ENCODE peak calls at places on chromosomes 2 and 18, in eight cellular contexts. F is SK-N-SH, M is choroid plexus epithelial cell, S is MG63, L is skeletal muscle cell, V is H7, H is bronchial epithelial cell, Z is fibroblast of pulmonary artery. D is an unnamed sample.

GRCh38 chr18:286515-287310 is 18.9 kb upstream of the THOC1 start:
- DNase-seq in F (peak; percentile 21), M (peak; percentile 66), S (no peak), L (no peak), V (no peak), H (peak; percentile 4), Z (peak; percentile 66), D (peak; percentile 13)

GRCh38 chr2:6748399-6748798 is 117.3 kb downstream of the CMPK2 start:
- DNase-seq in F (no peak), M (no peak), S (no peak), L (no peak), V (no peak), H (no peak), Z (no peak), D (no peak)

GRCh38 chr2:174603280-174603679 is 5.7 kb upstream of the WIPF1 start:
- DNase-seq in F (peak; percentile 36), M (peak; percentile 77), S (peak; percentile 38), L (no peak), V (no peak), H (peak; percentile 83), Z (peak; percentile 73), D (peak; percentile 76)

GRCh38 chr2:238305965-238306679 is 14.2 kb upstream of the TRAF3IP1 start:
- DNase-seq in F (no peak), M (no peak), S (no peak), L (no peak), V (no peak), H (no peak), Z (no peak), D (no peak)

GRCh38 chr2:96927420-96928171 is 57.7 kb upstream of the SEMA4C start:
- DNase-seq in F (no peak), M (no peak), S (peak; percentile 75), L (peak; percentile 22), V (peak; percentile 62), H (peak; percentile 97), Z (peak; percentile 11), D (peak; percentile 98)

GRCh38 chr18:2932247-2933181 is 80.4 kb downstream of the LPIN2 start:
- DNase-seq in F (peak; percentile 64), M (peak; percentile 83), S (no peak), L (no peak), V (peak; percentile 79), H (peak; percentile 54), Z (peak; percentile 83), D (peak; percentile 63)

GRCh38 chr2:40279001-40279400 is 172.9 kb downstream of the SLC8A1 start:
- DNase-seq in F (no peak), M (peak; percentile 11), S (no peak), L (no peak), V (no peak), H (no peak), Z (no peak), D (no peak)

GRCh38 chr2:196914867-196915465 is 11.5 kb downstream of the PGAP1 start:
- DNase-seq in F (no peak), M (no peak), S (no peak), L (no peak), V (no peak), H (no peak), Z (no peak), D (peak; percentile 17)

GRCh38 chr18:22871809-22872525 is 61.2 kb upstream of the RBBP8 start:
- DNase-seq in F (peak; percentile 34), M (peak; percentile 71), S (no peak), L (peak; percentile 15), V (peak; percentile 6), H (no peak), Z (peak; percentile 51), D (no peak)

GRCh38 chr2:19642501-19642900 is 259.3 kb downstream of the TTC32 start:
- DNase-seq in F (no peak), M (no peak), S (no peak), L (no peak), V (no peak), H (no peak), Z (no peak), D (no peak)

GRCh38 chr2:85925216-85925671 is 36.5 kb upstream of the ST3GAL5 start:
- DNase-seq in F (no peak), M (no peak), S (no peak), L (no peak), V (no peak), H (no peak), Z (no peak), D (no peak)

GRCh38 chr2:133651861-133652260 is 83.6 kb upstream of the NCKAP5 start:
- DNase-seq in F (no peak), M (no peak), S (no peak), L (no peak), V (no peak), H (peak; percentile 72), Z (no peak), D (peak; percentile 59)

GRCh38 chr2:230949966-230950832 is 25.2 kb upstream of the GPR55 start:
- DNase-seq in F (no peak), M (no peak), S (no peak), L (no peak), V (no peak), H (no peak), Z (no peak), D (no peak)

GRCh38 chr2:193841389-193842150 is 1646.8 kb upstream of the TMEFF2 start:
- DNase-seq in F (no peak), M (peak; percentile 79), S (no peak), L (peak; percentile 31), V (no peak), H (no peak), Z (peak; percentile 76), D (no peak)

DNA sequence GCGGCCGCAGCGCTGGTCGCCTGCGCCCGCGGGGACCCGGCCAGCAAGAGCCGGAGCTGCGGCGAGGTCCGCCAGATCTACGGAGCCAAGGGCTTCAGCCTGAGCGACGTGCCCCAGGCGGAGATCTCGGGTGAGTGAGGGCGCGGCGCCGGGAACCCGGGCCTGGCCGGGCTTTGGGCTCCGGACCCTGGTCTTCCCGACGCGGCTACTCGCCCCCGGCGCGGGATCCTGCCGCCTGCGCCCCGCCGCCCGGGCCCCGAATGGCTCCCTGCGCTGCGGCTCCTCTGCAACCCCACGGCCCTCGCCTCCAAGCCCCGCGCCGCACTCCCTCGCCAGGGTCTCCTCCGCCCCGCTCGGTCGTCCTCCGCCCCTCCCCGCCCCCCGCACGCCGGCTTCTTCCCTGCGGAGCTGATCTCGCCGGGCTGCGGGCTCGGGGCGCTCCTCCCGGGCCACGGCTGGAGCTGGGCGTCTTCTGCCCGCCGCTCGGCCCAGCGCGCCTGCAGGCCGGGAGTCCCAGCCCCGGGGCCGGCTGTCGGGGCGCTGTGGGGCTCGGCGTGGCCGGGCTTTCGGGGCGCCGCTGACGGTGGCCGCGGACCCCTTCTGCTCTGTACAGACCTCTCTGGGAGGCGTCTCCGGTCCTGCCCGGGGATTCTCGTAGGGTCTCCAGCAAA is 627 bp downstream of the GPC1 start:
- DNase-seq in F (peak; percentile 78), M (peak; percentile 25), S (peak; percentile 50), L (no peak), V (peak; percentile 89), H (no peak), Z (peak; percentile 8), D (no peak)
- H3K4me3 ChIP-seq in F (peak overlapping the region; percentile 79), M (peak overlapping the region; percentile 67), S (peak overlapping the region; percentile 61), L (peak overlapping the region; percentile 62), V (peak overlapping the region; percentile 72), H (peak overlapping the region; percentile 75), Z (peak overlapping the region; percentile 63), D (peak overlapping the region; percentile 80)

DNA sequence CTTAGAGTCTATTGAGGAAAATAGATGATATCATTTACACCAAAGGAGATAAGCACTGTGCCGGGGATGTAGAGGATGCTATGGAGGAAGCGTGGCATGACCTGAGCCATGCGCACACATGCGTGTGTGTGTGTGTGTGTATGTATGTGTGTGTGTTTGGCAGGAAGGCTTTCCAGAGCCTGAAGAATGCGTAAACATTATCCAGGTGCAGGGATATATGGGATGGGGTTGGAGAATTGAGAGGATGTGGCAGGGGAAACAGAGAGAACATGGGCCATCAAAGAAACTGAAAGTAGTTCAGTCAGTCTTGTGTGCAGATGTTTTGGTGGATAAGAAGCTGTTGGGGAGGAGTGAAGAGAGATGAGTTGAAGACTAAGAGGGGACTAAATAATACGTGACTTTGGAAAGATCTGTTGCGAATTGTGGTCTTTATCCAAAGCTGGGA is 9.3 kb upstream of the STAT1 start:
- DNase-seq in F (no peak), M (no peak), S (no peak), L (no peak), V (no peak), H (no peak), Z (no peak), D (no peak)
- H3K4me3 ChIP-seq in F (no peak overlapping the region), M (no peak overlapping the region), S (no peak overlapping the region), L (no peak overlapping the region), V (no peak overlapping the region), H (no peak overlapping the region), Z (no peak overlapping the region), D (no peak overlapping the region)

GRCh38 chr18:76618721-76619120 is 123.7 kb upstream of the ZNF516 start:
- DNase-seq in F (no peak), M (no peak), S (no peak), L (no peak), V (no peak), H (no peak), Z (no peak), D (no peak)

GRCh38 chr18:76621184-76621583 is 126.1 kb upstream of the ZNF516 start:
- DNase-seq in F (no peak), M (peak; percentile 43), S (no peak), L (no peak), V (no peak), H (peak; percentile 55), Z (no peak), D (peak; percentile 53)

GRCh38 chr18:76621782-76622495 is 126.9 kb upstream of the ZNF516 start:
- DNase-seq in F (no peak), M (peak; percentile 79), S (no peak), L (peak; percentile 49), V (no peak), H (peak; percentile 82), Z (peak; percentile 70), D (peak; percentile 61)

GRCh38 chr18:76619342-76620315 is 124.6 kb upstream of the ZNF516 start:
- DNase-seq in F (no peak), M (peak; percentile 82), S (no peak), L (peak; percentile 78), V (peak; percentile 82), H (peak; percentile 95), Z (peak; percentile 86), D (peak; percentile 95)

GRCh38 chr18:76620326-76620813 is 125.3 kb upstream of the ZNF516 start:
- DNase-seq in F (no peak), M (peak; percentile 86), S (no peak), L (peak; percentile 46), V (peak; percentile 93), H (peak; percentile 66), Z (peak; percentile 78), D (peak; percentile 75)
- H3K4me3 ChIP-seq in F (no peak overlapping the region), M (peak overlapping the region; percentile 50), S (no peak overlapping the region), L (peak overlapping the region; percentile 30), V (peak overlapping the region; percentile 40), H (peak overlapping the region; percentile 26), Z (peak overlapping the region; percentile 33), D (no peak overlapping the region)

DNA sequence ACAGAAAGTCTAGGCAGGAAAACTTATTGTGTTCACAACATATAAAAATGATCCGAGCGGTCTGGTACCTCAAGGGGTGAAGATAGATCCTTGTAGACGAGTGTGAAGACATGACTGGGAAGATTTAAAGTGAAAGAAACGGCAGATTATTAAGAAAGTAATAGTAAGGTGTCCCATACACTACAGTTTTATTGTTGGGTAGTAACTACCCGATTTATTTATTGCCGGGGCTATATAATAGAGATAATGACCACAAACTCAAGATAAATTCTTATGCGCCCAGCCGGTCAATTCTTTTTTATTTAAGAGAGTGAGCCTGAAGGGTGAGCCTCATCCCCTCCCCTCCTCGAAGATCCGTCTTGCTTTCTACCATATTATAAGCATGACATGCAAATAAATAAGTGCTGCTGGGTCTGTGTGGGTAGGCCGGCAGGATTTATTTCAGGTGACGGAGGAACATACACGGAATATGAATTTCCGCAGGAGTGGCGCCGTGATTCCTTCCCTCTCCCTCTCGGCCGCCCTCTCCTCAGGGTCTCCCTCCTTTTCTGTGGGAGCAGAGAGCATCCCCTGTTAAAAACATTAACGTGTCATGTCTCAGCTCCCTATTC is 147.5 kb downstream of the MEIS1 start:
- DNase-seq in F (no peak), M (no peak), S (no peak), L (no peak), V (peak; percentile 27), H (no peak), Z (no peak), D (no peak)
- H3K4me3 ChIP-seq in F (no peak overlapping the region), M (peak overlapping the region; percentile 49), S (no peak overlapping the region), L (peak overlapping the region; percentile 43), V (no peak overlapping the region), H (no peak overlapping the region), Z (no peak overlapping the region), D (peak overlapping the region; percentile 50)